ENCODE peak calls at places on chromosomes 12 and 14, in eight cellular contexts. O is SW480; Y is activated CD8-positive, alpha-beta memory T cell treated with anti-CD3 and anti-CD28 coated beads, Interleukin-2, amount 50 U/mL, for 48 hours; K is cardiac fibroblast; H is RPMI7951; N is NCI-H1092; B is NAMALWA; C is NCI-H460. M is an unnamed sample.

GRCh38 chr12:54286042-54286931 is 5.8 kb downstream of the HNRNPA1 start:
- DNase-seq in O (no peak), Y (peak; percentile 76), K (no peak), H (no peak), N (no peak), B (peak; percentile 62), C (no peak), M (no peak)

GRCh38 chr12:56530390-56531055 is 8.9 kb downstream of the RBMS2 start:
- DNase-seq in O (no peak), Y (no peak), K (peak; percentile 20), H (no peak), N (no peak), B (no peak), C (no peak), M (no peak)

GRCh38 chr12:8032242-8033152 is at the start of gene FOXJ2:
- DNase-seq in O (peak; percentile 80), Y (peak; percentile 86), K (peak; percentile 64), H (peak; percentile 70), N (peak; percentile 50), B (peak; percentile 70), C (no peak), M (peak; percentile 75)

GRCh38 chr12:30501718-30502117 is 194.0 kb downstream of the IPO8 start:
- DNase-seq in O (no peak), Y (no peak), K (no peak), H (no peak), N (no peak), B (no peak), C (no peak), M (no peak)

GRCh38 chr12:26268841-26269553 is 73.6 kb downstream of the SSPN start:
- DNase-seq in O (peak; percentile 45), Y (no peak), K (no peak), H (no peak), N (no peak), B (no peak), C (no peak), M (peak; percentile 66)

GRCh38 chr14:85528080-85528881 is 1.7 kb upstream of the FLRT2 start:
- DNase-seq in O (no peak), Y (no peak), K (peak; percentile 93), H (peak; percentile 81), N (no peak), B (no peak), C (peak; percentile 89), M (no peak)

GRCh38 chr14:68774771-68775613 is 17.9 kb downstream of the ZFP36L1 start:
- DNase-seq in O (peak; percentile 64), Y (no peak), K (peak; percentile 71), H (peak; percentile 98), N (no peak), B (no peak), C (no peak), M (no peak)

GRCh38 chr12:54341343-54341742 is 16.4 kb downstream of the COPZ1 start:
- DNase-seq in O (no peak), Y (no peak), K (no peak), H (no peak), N (no peak), B (no peak), C (no peak), M (no peak)

GRCh38 chr14:105525861-105526780 is at the start of gene TMEM121:
- DNase-seq in O (peak; percentile 27), Y (peak; percentile 75), K (no peak), H (no peak), N (no peak), B (peak; percentile 39), C (no peak), M (peak; percentile 25)

GRCh38 chr12:115341442-115341841 is 657.5 kb upstream of the TBX3 start:
- DNase-seq in O (peak; percentile 58), Y (no peak), K (peak; percentile 100), H (peak; percentile 99), N (no peak), B (no peak), C (peak; percentile 85), M (no peak)

GRCh38 chr12:93853698-93854478 is 176.7 kb downstream of the CRADD start:
- DNase-seq in O (no peak), Y (no peak), K (no peak), H (peak; percentile 69), N (no peak), B (no peak), C (no peak), M (no peak)

GRCh38 chr12:2752676-2753371 is 41.9 kb upstream of the FKBP4 start:
- DNase-seq in O (peak; percentile 42), Y (peak; percentile 93), K (peak; percentile 64), H (peak; percentile 53), N (no peak), B (peak; percentile 32), C (peak; percentile 62), M (peak; percentile 74)

GRCh38 chr14:95291859-95292542 is 27.7 kb downstream of the CLMN start:
- DNase-seq in O (no peak), Y (no peak), K (peak; percentile 93), H (peak; percentile 61), N (no peak), B (peak; percentile 79), C (no peak), M (peak; percentile 83)

GRCh38 chr14:98951521-98952152 is 320.4 kb downstream of the BCL11B start:
- DNase-seq in O (no peak), Y (peak; percentile 22), K (no peak), H (no peak), N (no peak), B (no peak), C (no peak), M (no peak)

GRCh38 chr14:29030121-29030520 is 263.5 kb downstream of the FOXG1 start:
- DNase-seq in O (no peak), Y (no peak), K (no peak), H (no peak), N (no peak), B (no peak), C (no peak), M (no peak)

GRCh38 chr12:46263140-46264017 is 5.5 kb downstream of the SLC38A1 start:
- DNase-seq in O (no peak), Y (no peak), K (no peak), H (no peak), N (no peak), B (no peak), C (no peak), M (no peak)

GRCh38 chr12:54603872-54604271 is 15.4 kb upstream of the PPP1R1A start:
- DNase-seq in O (no peak), Y (peak; percentile 20), K (no peak), H (no peak), N (no peak), B (no peak), C (no peak), M (no peak)

GRCh38 chr14:81233615-81234014 is 12.9 kb upstream of the GTF2A1 start:
- DNase-seq in O (no peak), Y (no peak), K (no peak), H (no peak), N (no peak), B (no peak), C (no peak), M (no peak)

GRCh38 chr12:127035011-127035879 is 1231.7 kb upstream of the TMEM132C start:
- DNase-seq in O (no peak), Y (no peak), K (peak; percentile 34), H (no peak), N (no peak), B (no peak), C (no peak), M (no peak)

GRCh38 chr14:94045563-94046345 is 19.6 kb downstream of the OTUB2 start:
- DNase-seq in O (no peak), Y (peak; percentile 48), K (no peak), H (no peak), N (no peak), B (no peak), C (no peak), M (no peak)

GRCh38 chr12:32032205-32032810 is 73.1 kb downstream of the RESF1 start:
- DNase-seq in O (no peak), Y (no peak), K (no peak), H (no peak), N (no peak), B (no peak), C (no peak), M (no peak)

GRCh38 chr14:102835959-102836358 is 58.7 kb downstream of the TRAF3 start:
- DNase-seq in O (no peak), Y (no peak), K (no peak), H (peak; percentile 10), N (no peak), B (no peak), C (no peak), M (no peak)

GRCh38 chr12:61879229-61879628 is 381.0 kb upstream of the USP15 start:
- DNase-seq in O (no peak), Y (no peak), K (no peak), H (no peak), N (no peak), B (no peak), C (no peak), M (no peak)

GRCh38 chr12:111598637-111599458 is at the start of gene ATXN2:
- DNase-seq in O (peak; percentile 61), Y (peak; percentile 60), K (no peak), H (peak; percentile 69), N (no peak), B (no peak), C (peak; percentile 40), M (no peak)

GRCh38 chr12:67764055-67764454 is 115.5 kb downstream of the DYRK2 start:
- DNase-seq in O (no peak), Y (no peak), K (no peak), H (no peak), N (no peak), B (no peak), C (no peak), M (no peak)

GRCh38 chr12:6192604-6193380 is 7.4 kb upstream of the CD9 start:
- DNase-seq in O (no peak), Y (no peak), K (no peak), H (no peak), N (no peak), B (no peak), C (no peak), M (no peak)

GRCh38 chr12:5780536-5780935 is 164.5 kb downstream of the ANO2 start:
- DNase-seq in O (no peak), Y (no peak), K (no peak), H (peak; percentile 10), N (no peak), B (no peak), C (no peak), M (no peak)